ENCODE peak calls at places on chromosomes 5 and 9, in eight cellular contexts. X is stimulated activated CD4-positive, alpha-beta T cell treated with anti-CD3 and anti-CD28 coated beads, Interleukin-4, amount 100 ng/mL, for 1 hour; S is spleen; L is NCI-H2081; N is ELR; V is upper lobe of right lung; A is mucosa of gallbladder; K is Right ventricle myocardium superior. Z is an unnamed sample.

GRCh38 chr5:16855475-16855874 is 80.6 kb downstream of the MYO10 start:
- DNase-seq in X (no peak), S (no peak), L (peak; percentile 70), N (no peak), V (no peak), A (peak; percentile 17), K (no peak), Z (peak; percentile 16)

GRCh38 chr9:69376651-69377050 is 51.6 kb downstream of the ENTREP1 start:
- DNase-seq in X (no peak), S (no peak), L (no peak), N (peak; percentile 74), V (no peak), A (peak; percentile 40), K (no peak), Z (no peak)

GRCh38 chr9:16258191-16258590 is 612.3 kb downstream of the BNC2 start:
- DNase-seq in X (no peak), S (no peak), L (no peak), N (no peak), V (no peak), A (no peak), K (no peak), Z (no peak)

GRCh38 chr9:27888661-27889295 is 315.5 kb upstream of the C9orf72 start:
- DNase-seq in X (peak; percentile 28), S (peak; percentile 73), L (peak; percentile 10), N (peak; percentile 10), V (peak; percentile 67), A (no peak), K (peak; percentile 37), Z (peak; percentile 33)

GRCh38 chr9:121398374-121398773 is 28.3 kb upstream of the STOM start:
- DNase-seq in X (no peak), S (no peak), L (no peak), N (peak; percentile 99), V (no peak), A (no peak), K (no peak), Z (no peak)

GRCh38 chr5:44845777-44846176 is 37.0 kb downstream of the MRPS30 start:
- DNase-seq in X (no peak), S (no peak), L (peak; percentile 95), N (no peak), V (no peak), A (no peak), K (no peak), Z (peak; percentile 12)

GRCh38 chr5:123134653-123135181 is 45.7 kb downstream of the PRDM6 start:
- DNase-seq in X (no peak), S (no peak), L (no peak), N (no peak), V (no peak), A (no peak), K (no peak), Z (no peak)

GRCh38 chr5:146662229-146662628 is 146.2 kb upstream of the GPR151 start:
- DNase-seq in X (no peak), S (no peak), L (no peak), N (peak; percentile 56), V (no peak), A (no peak), K (no peak), Z (no peak)

GRCh38 chr5:37248387-37248969 is 698 bp downstream of the CPLANE1 start:
- DNase-seq in X (no peak), S (no peak), L (peak; percentile 47), N (peak; percentile 43), V (no peak), A (no peak), K (no peak), Z (no peak)

GRCh38 chr9:109986423-109987055 is 206.5 kb downstream of the PALM2AKAP2 start:
- DNase-seq in X (no peak), S (no peak), L (no peak), N (peak; percentile 93), V (no peak), A (no peak), K (no peak), Z (no peak)

Z was measured in body of pancreas.